ENCODE peak calls at places on chromosomes 5 and 9, in nine cellular contexts. L, V, J, C, O, W, X, R and K are unnamed samples.

GRCh38 chr9:18075253-18075977 is 398.5 kb upstream of the ADAMTSL1 start:
- DNase-seq in L (no peak), V (no peak), J (no peak), C (no peak), O (peak), W (no peak), X (no peak), R (no peak), K (no peak)

GRCh38 chr5:130289132-130290088 is 385.1 kb downstream of the CHSY3 start:
- DNase-seq in L (no peak), V (no peak), J (no peak), C (no peak), O (no peak), W (no peak), X (no peak), R (no peak), K (no peak)

GRCh38 chr9:81729141-81729540 is 39.8 kb upstream of the TLE1 start:
- DNase-seq in L (no peak), V (no peak), J (no peak), C (no peak), O (no peak), W (no peak), X (no peak), R (no peak), K (no peak)

GRCh38 chr9:134983094-134983493 is 65.4 kb upstream of the FCN1 start:
- DNase-seq in L (no peak), V (peak), J (no peak), C (no peak), O (no peak), W (no peak), X (no peak), R (no peak), K (peak)

GRCh38 chr5:21071986-21072385 is 1084.0 kb upstream of the CDH18 start:
- DNase-seq in L (no peak), V (no peak), J (no peak), C (no peak), O (no peak), W (no peak), X (no peak), R (no peak), K (no peak)

GRCh38 chr9:7166074-7166473 is 408.3 kb downstream of the KDM4C start:
- DNase-seq in L (no peak), V (no peak), J (no peak), C (no peak), O (no peak), W (no peak), X (no peak), R (no peak), K (no peak)

GRCh38 chr5:71697967-71698366 is 21.1 kb upstream of the CARTPT start:
- DNase-seq in L (no peak), V (peak), J (no peak), C (peak), O (no peak), W (no peak), X (no peak), R (no peak), K (no peak)

GRCh38 chr5:169805527-169805934 is 168.5 kb downstream of the DOCK2 start:
- DNase-seq in L (no peak), V (no peak), J (peak), C (no peak), O (no peak), W (no peak), X (no peak), R (no peak), K (no peak)

GRCh38 chr5:41412496-41412895 is 97.9 kb downstream of the PLCXD3 start:
- DNase-seq in L (no peak), V (no peak), J (no peak), C (no peak), O (no peak), W (no peak), X (no peak), R (no peak), K (no peak)

GRCh38 chr5:169495252-169495548 is 88.4 kb upstream of the SPDL1 start:
- DNase-seq in L (no peak), V (no peak), J (no peak), C (no peak), O (no peak), W (no peak), X (no peak), R (no peak), K (no peak)

GRCh38 chr9:71766663-71767062 is 1.6 kb downstream of the CEMIP2 start:
- DNase-seq in L (no peak), V (no peak), J (no peak), C (no peak), O (no peak), W (no peak), X (no peak), R (peak), K (no peak)